ENCODE peak calls at places on chromosomes 3 and 15, in four cellular contexts. C, J, P and K are unnamed samples.

GRCh38 chr15:25568751-25569150 is 129.9 kb upstream of the UBE3A start:
- DNase-seq in C (no peak), J (no peak), P (peak; percentile 36), K (peak; percentile 41)

GRCh38 chr3:60290093-60290492 is 961.2 kb downstream of the FHIT start:
- DNase-seq in C (no peak), J (no peak), P (no peak), K (no peak)

GRCh38 chr15:37885651-37886050 is 48.8 kb upstream of the TMCO5A start:
- DNase-seq in C (no peak), J (no peak), P (no peak), K (no peak)

GRCh38 chr3:187808466-187809291 is 63.4 kb upstream of the BCL6 start:
- DNase-seq in C (no peak), J (no peak), P (no peak), K (no peak)

GRCh38 chr3:110423276-110423675 is 648.3 kb upstream of the NECTIN3 start:
- DNase-seq in C (no peak), J (no peak), P (no peak), K (no peak)

GRCh38 chr3:24953060-24953771 is 458.6 kb upstream of the THRB start:
- DNase-seq in C (no peak), J (no peak), P (no peak), K (no peak)

GRCh38 chr15:83380682-83381081 is 66.5 kb upstream of the SH3GL3 start:
- DNase-seq in C (no peak), J (no peak), P (no peak), K (peak; percentile 25)

GRCh38 chr15:29123171-29123570 is 146.5 kb downstream of the NSMCE3 start:
- DNase-seq in C (no peak), J (no peak), P (no peak), K (peak; percentile 5)

GRCh38 chr3:158079599-158079998 is 26.6 kb downstream of the SHOX2 start:
- DNase-seq in C (no peak), J (no peak), P (no peak), K (no peak)

GRCh38 chr15:87755226-87755625 is 501.3 kb downstream of the NTRK3 start:
- DNase-seq in C (no peak), J (no peak), P (no peak), K (no peak)

GRCh38 chr15:61780278-61780677 is 280.0 kb downstream of the VPS13C start:
- DNase-seq in C (no peak), J (no peak), P (no peak), K (no peak)

GRCh38 chr3:64417816-64418215 is 192.6 kb upstream of the PRICKLE2 start:
- DNase-seq in C (no peak), J (no peak), P (no peak), K (no peak)

GRCh38 chr3:124986153-124987143 is 51.9 kb upstream of the MUC13 start:
- DNase-seq in C (peak; percentile 51), J (no peak), P (no peak), K (no peak)

GRCh38 chr3:114827495-114827894 is 319.6 kb downstream of the ZBTB20 start:
- DNase-seq in C (peak; percentile 43), J (no peak), P (no peak), K (no peak)

GRCh38 chr3:193499801-193500485 is 54.8 kb downstream of the ATP13A4 start:
- DNase-seq in C (no peak), J (no peak), P (no peak), K (no peak)

GRCh38 chr3:58392191-58392590 is 41.4 kb downstream of the PDHB start:
- DNase-seq in C (no peak), J (no peak), P (no peak), K (no peak)

GRCh38 chr3:141275032-141275422 is 43.4 kb downstream of the PXYLP1 start:
- DNase-seq in C (no peak), J (no peak), P (no peak), K (no peak)

GRCh38 chr3:71466483-71466882 is 117.0 kb downstream of the FOXP1 start:
- DNase-seq in C (no peak), J (no peak), P (no peak), K (no peak)

GRCh38 chr3:42593635-42594034 is 3.0 kb downstream of the SS18L2 start:
- DNase-seq in C (no peak), J (no peak), P (no peak), K (no peak)

GRCh38 chr3:132008841-132009638 is 25.8 kb downstream of the CPNE4 start:
- DNase-seq in C (no peak), J (no peak), P (no peak), K (no peak)

GRCh38 chr3:141116791-141117190 is 65.6 kb downstream of the SPSB4 start:
- DNase-seq in C (no peak), J (no peak), P (no peak), K (no peak)

GRCh38 chr3:141094851-141095545 is 43.9 kb downstream of the SPSB4 start:
- DNase-seq in C (peak; percentile 50), J (no peak), P (no peak), K (peak; percentile 82)